ENCODE peak calls at places on chromosome 4, in eight cellular contexts. X is neural crest cell, S is pancreas, V is B cell, N is Calu3, C is ascending aorta, D is GM20000, Y is testis. J is an unnamed sample.

GRCh38 chr4:48570646-48571220 is 80.7 kb downstream of the ZAR1 start:
- DNase-seq in V (no peak), D (no peak), C (no peak), N (no peak), X (no peak), S (no peak), Y (no peak), J (no peak)

GRCh38 chr4:38128478-38129451 is 168.6 kb downstream of the PTTG2 start:
- DNase-seq in N (peak), X (no peak), C (peak), D (peak), S (no peak), V (peak), Y (no peak), J (no peak)

GRCh38 chr4:68907788-68908700 is 43.6 kb downstream of the UGT2A3 start:
- DNase-seq in Y (no peak), S (no peak), V (no peak), N (no peak), D (no peak), C (no peak), X (no peak), J (no peak)

GRCh38 chr4:98747659-98748091 is 89.3 kb upstream of the TSPAN5 start:
- DNase-seq in N (no peak), V (no peak), C (no peak), X (no peak), Y (no peak), S (no peak), D (no peak), J (no peak)

GRCh38 chr4:152935138-152935537 is 985 bp upstream of the FHDC1 start:
- DNase-seq in D (peak), S (peak), C (no peak), V (peak), X (no peak), Y (no peak), N (peak), J (no peak)

GRCh38 chr4:150942539-150942938 is 72.5 kb downstream of the LRBA start:
- DNase-seq in N (no peak), V (no peak), S (no peak), Y (no peak), D (no peak), X (no peak), C (no peak), J (no peak)

GRCh38 chr4:15378055-15378454 is 49.8 kb upstream of the C1QTNF7 start:
- DNase-seq in X (no peak), S (no peak), N (no peak), Y (no peak), C (no peak), V (no peak), D (no peak), J (no peak)

GRCh38 chr4:87220094-87220831 is at the start of gene KLHL8:
- DNase-seq in N (peak), V (peak), Y (peak), C (peak), D (peak), S (peak), X (peak), J (peak)

GRCh38 chr4:21447320-21448055 is 501.1 kb downstream of the KCNIP4 start:
- DNase-seq in D (no peak), Y (no peak), X (no peak), C (no peak), N (peak), S (no peak), V (no peak), J (no peak)

GRCh38 chr4:21476753-21477152 is 471.8 kb downstream of the KCNIP4 start:
- DNase-seq in S (no peak), Y (no peak), X (peak), N (peak), D (no peak), V (no peak), C (no peak), J (peak)

GRCh38 chr4:6464842-6465588 is 7.4 kb downstream of the PPP2R2C start:
- DNase-seq in N (no peak), Y (peak), D (no peak), C (no peak), S (no peak), X (no peak), V (no peak), J (no peak)

GRCh38 chr4:139458999-139459398 is 5.1 kb downstream of the RAB33B start:
- DNase-seq in Y (no peak), C (no peak), S (no peak), N (no peak), X (no peak), D (no peak), V (no peak), J (no peak)

GRCh38 chr4:140861359-140862181 is 105.4 kb upstream of the TBC1D9 start:
- DNase-seq in X (peak), S (peak), N (peak), C (no peak), Y (peak), D (peak), V (peak), J (peak)

GRCh38 chr4:38237139-38237538 is 276.9 kb downstream of the PTTG2 start:
- DNase-seq in X (no peak), S (no peak), D (no peak), Y (no peak), V (no peak), N (peak), C (no peak), J (no peak)

GRCh38 chr4:3189459-3189858 is 59.5 kb upstream of the MSANTD1 start:
- DNase-seq in X (no peak), V (no peak), C (no peak), N (no peak), Y (no peak), S (no peak), D (no peak), J (no peak)

GRCh38 chr4:176360446-176360845 is 40.7 kb downstream of the SPCS3 start:
- DNase-seq in X (no peak), D (no peak), V (no peak), N (no peak), Y (no peak), C (no peak), S (no peak), J (no peak)

GRCh38 chr4:137853424-137853823 is 321.1 kb upstream of the PCDH18 start:
- DNase-seq in V (no peak), Y (peak), C (no peak), N (no peak), X (no peak), S (no peak), D (no peak), J (no peak)

GRCh38 chr4:2251073-2251794 is 9.3 kb upstream of the HAUS3 start:
- DNase-seq in Y (peak), C (peak), S (no peak), D (peak), N (no peak), X (peak), V (peak), J (no peak)

GRCh38 chr4:165965503-165965902 is 92.5 kb downstream of the TLL1 start:
- DNase-seq in S (no peak), N (no peak), V (no peak), X (no peak), D (no peak), C (no peak), Y (no peak), J (no peak)

GRCh38 chr4:113049421-113050355 is at the start of gene ANK2:
- DNase-seq in N (no peak), D (no peak), S (no peak), Y (no peak), C (no peak), X (peak), V (no peak), J (peak)

GRCh38 chr4:8539661-8540060 is 40.5 kb upstream of the GPR78 start:
- DNase-seq in Y (no peak), X (no peak), V (no peak), S (no peak), C (no peak), D (no peak), N (no peak), J (no peak)

GRCh38 chr4:162408309-162408708 is 244.5 kb upstream of the FSTL5 start:
- DNase-seq in S (no peak), X (no peak), N (no peak), Y (no peak), C (no peak), D (no peak), V (no peak), J (no peak)

GRCh38 chr4:76147454-76148141 is 599 bp downstream of the NUP54 start:
- DNase-seq in X (peak), S (peak), Y (peak), V (no peak), D (peak), N (peak), C (peak), J (peak)

GRCh38 chr4:110510955-110511544 is 35.1 kb downstream of the ENPEP start:
- DNase-seq in N (no peak), S (no peak), Y (no peak), C (no peak), X (no peak), D (peak), V (peak), J (no peak)

GRCh38 chr4:184590196-184590595 is 59.1 kb downstream of the CASP3 start:
- DNase-seq in N (no peak), C (no peak), V (no peak), D (no peak), S (no peak), Y (no peak), X (no peak), J (no peak)

GRCh38 chr4:91304292-91304691 is 999.5 kb upstream of the GRID2 start:
- DNase-seq in C (no peak), X (no peak), V (no peak), N (no peak), S (no peak), Y (no peak), D (no peak), J (no peak)

GRCh38 chr4:155738548-155738947 is 20.3 kb upstream of the GUCY1B1 start:
- DNase-seq in S (no peak), V (no peak), Y (no peak), C (no peak), X (no peak), D (no peak), N (no peak), J (no peak)

GRCh38 chr4:33696066-33696465 is 2548.2 kb downstream of the ARAP2 start:
- DNase-seq in S (no peak), X (no peak), N (no peak), D (no peak), Y (no peak), V (no peak), C (no peak), J (no peak)

GRCh38 chr4:26126135-26126718 is 194.6 kb upstream of the RBPJ start:
- DNase-seq in D (peak), Y (no peak), X (no peak), N (no peak), C (no peak), S (no peak), V (no peak), J (no peak)

GRCh38 chr4:38082424-38083374 is 122.5 kb downstream of the PTTG2 start:
- DNase-seq in S (no peak), V (no peak), X (no peak), C (no peak), D (no peak), N (no peak), Y (no peak), J (no peak)

GRCh38 chr4:84167089-84167488 is 332.0 kb downstream of the NKX6-1 start:
- DNase-seq in V (no peak), S (no peak), Y (no peak), X (no peak), N (no peak), D (no peak), C (no peak), J (no peak)

GRCh38 chr4:2305766-2306501 is 44.0 kb upstream of the MXD4 start:
- DNase-seq in C (no peak), V (no peak), X (no peak), Y (no peak), D (no peak), S (no peak), N (no peak), J (no peak)

GRCh38 chr4:3111461-3111860 is 37.0 kb downstream of the HTT start:
- DNase-seq in Y (no peak), D (no peak), X (no peak), C (no peak), S (no peak), V (no peak), N (no peak), J (peak)

GRCh38 chr4:142350886-142351285 is 495.2 kb downstream of the INPP4B start:
- DNase-seq in S (no peak), N (no peak), C (no peak), D (no peak), Y (no peak), X (no peak), V (no peak), J (no peak)

GRCh38 chr4:71765349-71765748 is 18.5 kb downstream of the GC start:
- DNase-seq in S (no peak), X (no peak), N (no peak), C (no peak), D (no peak), Y (no peak), V (no peak), J (no peak)

GRCh38 chr4:125316391-125316780 is 1.6 kb downstream of the FAT4 start:
- DNase-seq in N (peak), S (no peak), Y (peak), X (no peak), D (peak), C (no peak), V (peak), J (peak)

GRCh38 chr4:157918036-157918832 is 254.6 kb downstream of the GASK1B start:
- DNase-seq in X (no peak), C (no peak), S (no peak), Y (no peak), N (no peak), D (no peak), V (no peak), J (no peak)

GRCh38 chr4:139027771-139028170 is 12.2 kb downstream of the NOCT start:
- DNase-seq in D (no peak), Y (no peak), V (no peak), N (no peak), X (no peak), S (no peak), C (no peak), J (no peak)

GRCh38 chr4:46886711-46887110 is 22.3 kb downstream of the COX7B2 start:
- DNase-seq in Y (no peak), C (no peak), D (peak), V (no peak), N (no peak), S (no peak), X (no peak), J (no peak)

GRCh38 chr4:90572996-90573395 is 445.8 kb downstream of the CCSER1 start:
- DNase-seq in N (no peak), S (no peak), V (no peak), C (no peak), D (no peak), X (no peak), Y (no peak), J (no peak)

GRCh38 chr4:74932832-74933561 is at the start of gene PARM1:
- DNase-seq in V (peak), X (peak), Y (peak), D (peak), N (peak), S (peak), C (peak), J (peak)
- TF ChIP-seq CTCF in V (peak), X (peak), Y (peak), D (peak), N (peak), S (peak), C (peak), J (peak)

DNA sequence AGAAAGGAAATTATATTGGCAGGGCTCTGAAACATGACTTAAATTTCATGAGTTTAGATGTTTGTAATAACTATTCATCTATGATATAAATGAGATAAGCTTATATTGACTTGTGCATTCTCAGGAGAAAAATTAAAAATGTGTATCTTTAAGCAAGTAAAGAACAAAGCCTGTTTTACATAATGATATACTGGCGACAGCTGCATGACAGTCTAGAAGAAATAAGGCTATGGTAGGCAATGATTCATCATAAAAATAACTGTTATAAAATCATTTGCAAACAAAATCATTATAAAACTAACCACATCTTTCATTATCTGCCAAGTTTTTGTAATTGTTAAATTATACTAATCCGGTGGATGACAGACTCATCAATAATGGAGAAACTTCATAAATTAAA is 188.1 kb downstream of the ADAM29 start:
- DNase-seq in D (no peak), S (no peak), X (no peak), C (no peak), Y (no peak), N (no peak), V (no peak), J (no peak)
- TF ChIP-seq CTCF in D (no peak), S (no peak), X (no peak), C (no peak), Y (no peak), N (no peak), V (no peak), J (no peak)

GRCh38 chr4:56183344-56183959 is 203.8 kb downstream of the AASDH start:
- DNase-seq in C (no peak), V (peak), D (no peak), S (no peak), Y (no peak), X (no peak), N (no peak), J (no peak)
- TF ChIP-seq CTCF in C (no peak), V (no peak), D (no peak), S (no peak), Y (no peak), X (no peak), N (no peak), J (no peak)

DNA sequence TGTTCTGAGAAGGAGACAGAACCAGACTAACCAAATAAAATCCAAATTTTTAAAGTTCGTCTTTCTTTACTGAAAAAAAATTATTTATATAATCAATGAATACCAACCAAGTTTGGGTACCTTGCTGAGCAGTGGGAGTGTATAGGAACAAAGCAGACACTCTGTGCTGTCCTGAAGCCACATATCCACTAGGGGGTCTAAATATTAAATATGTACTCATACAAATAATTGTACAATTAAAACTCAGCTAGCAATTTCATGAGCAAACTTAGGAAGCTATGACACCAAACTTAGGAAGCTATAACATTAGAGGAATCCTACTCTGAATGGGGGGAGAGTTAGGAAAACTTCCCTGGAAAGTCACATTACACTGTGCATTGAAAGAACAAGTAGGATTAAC is 582.0 kb upstream of the EPHA5 start:
- DNase-seq in D (no peak), N (no peak), S (no peak), C (no peak), X (no peak), V (no peak), Y (no peak), J (no peak)
- TF ChIP-seq CTCF in D (no peak), N (no peak), S (no peak), C (no peak), X (peak), V (no peak), Y (no peak), J (no peak)

DNA sequence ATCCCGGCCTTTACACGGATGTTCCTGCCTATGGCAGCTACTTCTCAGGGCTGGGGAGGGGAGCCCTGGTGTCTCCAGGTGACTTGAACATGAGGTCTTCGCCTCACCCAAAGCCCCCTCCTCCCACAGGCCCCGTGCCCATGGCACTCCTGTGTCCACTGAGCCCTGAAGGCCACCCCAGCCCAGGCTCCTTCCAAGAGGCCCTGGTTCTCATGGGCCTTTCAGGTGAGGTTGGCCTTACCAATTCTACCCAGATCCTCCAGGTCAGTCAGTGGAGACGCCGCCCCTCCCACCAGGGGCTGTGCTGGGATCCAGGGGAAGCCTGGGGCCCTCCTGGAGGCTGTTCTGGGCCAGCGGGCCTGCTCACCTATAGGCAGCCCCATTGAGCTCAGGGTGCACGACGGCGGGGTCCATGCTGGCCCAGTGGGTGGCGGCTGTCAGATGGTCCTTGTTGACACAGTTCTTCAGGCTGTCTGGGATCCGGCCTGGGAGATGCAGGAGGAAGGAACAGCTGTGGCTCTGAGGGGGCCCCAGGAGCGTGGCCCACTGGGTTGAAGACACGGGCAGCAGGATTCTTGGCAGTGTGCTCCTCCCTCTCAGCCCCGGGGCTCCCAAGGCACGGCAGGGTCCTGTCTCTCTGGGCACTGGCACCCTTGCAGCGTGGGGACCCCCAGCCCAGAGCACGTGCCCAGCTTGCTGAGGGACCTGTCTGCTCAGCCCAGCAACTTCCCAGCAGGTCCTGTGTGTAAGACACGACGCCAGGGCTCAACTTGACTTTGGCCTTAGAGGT is 36.2 kb downstream of the CTBP1 start:
- DNase-seq in Y (no peak), C (no peak), V (no peak), N (no peak), S (no peak), X (no peak), D (no peak), J (no peak)
- TF ChIP-seq CTCF in Y (no peak), C (no peak), V (no peak), N (no peak), S (no peak), X (no peak), D (no peak), J (no peak)

J was measured in endothelial cell.